ENCODE peak calls at places on chromosomes 2 and 18, in seven cellular contexts. B is astrocyte, D is fibroblast of lung, N is neural progenitor cell, J is fibroblast of pulmonary artery, O is IMR-90, G is cardiac muscle cell. F is an unnamed sample.

GRCh38 chr2:15890936-15891905 is 49.1 kb upstream of the MYCN start:
- DNase-seq in B (no peak), D (peak), N (peak), J (peak), O (no peak), G (peak), F (no peak)

GRCh38 chr2:234691968-234692955 is 195.4 kb upstream of the ARL4C start:
- DNase-seq in B (no peak), D (no peak), N (no peak), J (no peak), O (no peak), G (no peak), F (no peak)

GRCh38 chr2:81624825-81625224 is 1320.3 kb upstream of the LRRTM1 start:
- DNase-seq in B (no peak), D (no peak), N (no peak), J (no peak), O (no peak), G (no peak), F (no peak)

GRCh38 chr2:207137922-207138321 is 27.8 kb downstream of the KLF7 start:
- DNase-seq in B (no peak), D (no peak), N (no peak), J (no peak), O (no peak), G (no peak), F (no peak)

GRCh38 chr2:181683518-181684453 is 3.5 kb upstream of the NEUROD1 start:
- DNase-seq in B (peak), D (peak), N (peak), J (peak), O (peak), G (peak), F (no peak)

GRCh38 chr18:49024408-49024807 is 73.6 kb upstream of the SMAD7 start:
- DNase-seq in B (no peak), D (no peak), N (no peak), J (no peak), O (no peak), G (no peak), F (no peak)

GRCh38 chr2:150531626-150532419 is 44.4 kb upstream of the RND3 start:
- DNase-seq in B (no peak), D (no peak), N (no peak), J (no peak), O (peak), G (no peak), F (no peak)

GRCh38 chr2:218607436-218608115 is at the start of gene PLCD4:
- DNase-seq in B (peak), D (peak), N (peak), J (peak), O (peak), G (peak), F (peak)

GRCh38 chr2:176471949-176472348 is 202.7 kb downstream of the MTX2 start:
- DNase-seq in B (no peak), D (no peak), N (no peak), J (no peak), O (no peak), G (no peak), F (no peak)

GRCh38 chr2:170696006-170696405 is 19.1 kb upstream of the SP5 start:
- DNase-seq in B (no peak), D (no peak), N (no peak), J (no peak), O (no peak), G (peak), F (no peak)

GRCh38 chr2:237961637-237962036 is 5.2 kb upstream of the UBE2F start:
- DNase-seq in B (no peak), D (no peak), N (no peak), J (no peak), O (no peak), G (no peak), F (no peak)

GRCh38 chr2:236578411-236578846 is 8.8 kb downstream of the ACKR3 start:
- DNase-seq in B (no peak), D (no peak), N (no peak), J (no peak), O (no peak), G (no peak), F (no peak)

GRCh38 chr2:120430957-120431356 is 85.0 kb downstream of the INHBB start:
- DNase-seq in B (no peak), D (no peak), N (no peak), J (no peak), O (no peak), G (no peak), F (no peak)

GRCh38 chr18:3447035-3447894 is 2.7 kb upstream of the TGIF1 start:
- DNase-seq in B (peak), D (peak), N (peak), J (peak), O (peak), G (no peak), F (peak)

GRCh38 chr2:141316606-141317005 is 814.2 kb downstream of the LRP1B start:
- DNase-seq in B (no peak), D (peak), N (no peak), J (no peak), O (no peak), G (no peak), F (no peak)

GRCh38 chr2:54429811-54430600 is 26.1 kb upstream of the SPTBN1 start:
- DNase-seq in B (no peak), D (no peak), N (no peak), J (no peak), O (no peak), G (no peak), F (no peak)

GRCh38 chr18:59488899-59489298 is 129.8 kb upstream of the LMAN1 start:
- DNase-seq in B (no peak), D (no peak), N (no peak), J (no peak), O (no peak), G (no peak), F (no peak)

GRCh38 chr2:197668296-197668695 is 7.1 kb downstream of the RFTN2 start:
- DNase-seq in B (no peak), D (no peak), N (no peak), J (no peak), O (no peak), G (no peak), F (no peak)

GRCh38 chr2:232697807-232698110 is 628 bp downstream of the GIGYF2 start:
- DNase-seq in B (no peak), D (no peak), N (no peak), J (no peak), O (no peak), G (no peak), F (no peak)

GRCh38 chr2:96816127-96816835 is at the start of gene CNNM3:
- DNase-seq in B (peak), D (peak), N (peak), J (peak), O (peak), G (peak), F (peak)

GRCh38 chr18:21305621-21306020 is 63.6 kb downstream of the GREB1L start:
- DNase-seq in B (no peak), D (no peak), N (no peak), J (no peak), O (no peak), G (no peak), F (no peak)

GRCh38 chr2:96393989-96394761 is 58.6 kb downstream of the NCAPH start:
- DNase-seq in B (no peak), D (no peak), N (no peak), J (no peak), O (no peak), G (no peak), F (no peak)

GRCh38 chr2:42971947-42972736 is 179.8 kb upstream of the HAAO start:
- DNase-seq in B (no peak), D (peak), N (no peak), J (no peak), O (peak), G (no peak), F (peak)

GRCh38 chr2:42967959-42968674 is 175.7 kb upstream of the HAAO start:
- DNase-seq in B (peak), D (peak), N (no peak), J (peak), O (peak), G (no peak), F (peak)

GRCh38 chr2:42970151-42970550 is 177.8 kb upstream of the HAAO start:
- DNase-seq in B (no peak), D (peak), N (no peak), J (no peak), O (peak), G (no peak), F (no peak)

GRCh38 chr2:42971381-42971780 is 179.0 kb upstream of the HAAO start:
- DNase-seq in B (no peak), D (no peak), N (no peak), J (no peak), O (no peak), G (no peak), F (no peak)

DNA sequence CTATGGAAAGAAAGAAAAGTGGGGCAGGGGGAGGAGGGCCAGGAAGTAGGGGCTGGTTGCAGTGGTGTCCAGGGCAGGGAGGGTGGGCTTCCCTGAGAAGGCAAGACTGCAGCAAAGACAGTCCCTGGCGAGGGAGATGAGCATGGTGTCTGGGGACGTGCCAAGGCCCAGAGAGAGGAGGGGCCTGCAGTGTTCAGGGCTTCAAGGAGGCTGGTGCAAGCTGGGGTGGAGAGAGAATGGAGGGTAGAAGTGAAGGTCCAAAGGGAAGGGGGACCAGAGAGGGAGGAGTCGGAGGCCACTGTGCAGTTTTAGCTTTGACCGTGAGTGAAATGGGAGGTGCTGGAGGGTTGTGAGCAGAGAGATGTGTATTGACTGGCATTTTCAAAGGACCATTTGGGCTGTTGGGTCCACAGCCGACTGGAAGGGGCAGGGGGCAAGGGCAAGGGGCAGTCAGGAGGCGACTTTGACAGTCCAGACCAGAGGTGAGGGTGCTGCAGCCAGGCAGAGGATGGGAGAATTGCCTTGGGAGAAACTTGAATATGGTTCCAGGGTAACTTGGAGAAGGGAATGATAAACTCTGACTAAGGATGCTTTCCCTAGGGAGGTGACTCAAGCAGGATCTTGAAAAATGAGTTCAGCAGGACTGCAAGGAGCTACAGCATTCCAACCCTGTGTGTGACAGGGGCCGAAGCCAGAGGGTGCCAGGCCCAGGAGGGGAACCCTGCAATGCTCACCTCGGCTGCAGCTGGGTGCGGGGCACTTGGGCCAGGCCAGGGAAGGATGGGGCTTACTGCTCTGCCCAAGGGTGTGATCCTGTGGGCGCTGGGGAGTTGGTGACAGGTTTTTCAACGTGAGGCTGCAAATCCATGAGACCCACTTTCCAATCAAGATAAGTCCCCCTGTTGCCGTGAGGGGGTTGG is 177.1 kb upstream of the HAAO start:
- DNase-seq in B (peak), D (peak), N (no peak), J (peak), O (peak), G (no peak), F (peak)
- H3K4me3 ChIP-seq in B (no peak), D (no peak), N (no peak), J (no peak), O (no peak), G (no peak), F (no peak)

DNA sequence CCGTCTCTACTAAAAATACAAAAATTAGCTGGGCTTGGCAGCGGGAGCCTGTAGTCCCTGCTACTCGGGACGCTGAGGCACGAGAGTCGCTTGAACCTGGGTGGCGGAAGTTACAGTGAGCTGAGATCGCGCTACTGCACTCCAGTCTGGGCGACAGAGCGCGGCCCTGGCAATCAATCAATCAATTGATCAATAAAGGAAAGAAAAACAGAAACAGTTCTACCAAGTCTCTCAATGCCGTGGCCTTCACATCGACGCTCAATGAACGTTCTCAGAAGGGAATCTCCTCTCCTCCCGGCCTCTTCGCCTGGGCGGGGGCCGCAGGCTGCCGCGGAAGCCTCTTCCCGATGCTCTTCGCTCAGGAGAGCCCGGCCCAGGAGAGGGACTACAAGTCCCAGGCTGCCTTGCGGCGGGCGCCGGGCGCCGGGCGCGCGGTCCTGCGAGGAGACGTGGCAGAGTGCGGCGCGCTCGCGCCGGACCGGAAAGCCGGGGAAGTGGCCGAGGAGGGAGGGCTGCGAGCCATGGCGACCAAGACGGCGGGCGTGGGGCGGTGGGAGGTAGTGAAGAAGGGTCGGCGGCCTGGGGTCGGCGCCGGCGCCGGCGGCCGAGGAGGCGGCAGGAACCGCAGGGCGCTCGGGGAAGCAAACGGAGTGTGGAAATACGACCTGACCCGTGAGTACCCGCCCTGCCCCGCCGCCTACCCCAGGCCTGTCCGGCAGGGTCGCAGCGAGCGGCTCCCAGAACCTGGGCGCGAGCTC is at the start of gene TMEM214:
- DNase-seq in B (peak), D (peak), N (peak), J (peak), O (peak), G (peak), F (peak)
- TF ChIP-seq CTCF in B (no peak), D (no peak), N (peak), J (no peak), O (no peak), G (no peak), F (no peak)

GRCh38 chr2:17475285-17475684 is 43.0 kb downstream of the RAD51AP2 start:
- DNase-seq in B (no peak), D (peak), N (no peak), J (peak), O (no peak), G (no peak), F (no peak)

GRCh38 chr2:17476060-17476459 is 42.2 kb downstream of the RAD51AP2 start:
- DNase-seq in B (no peak), D (peak), N (no peak), J (no peak), O (no peak), G (no peak), F (peak)

GRCh38 chr2:17471979-17472378 is 46.3 kb downstream of the RAD51AP2 start:
- DNase-seq in B (no peak), D (no peak), N (no peak), J (no peak), O (no peak), G (no peak), F (no peak)

GRCh38 chr2:17476820-17477219 is 41.4 kb downstream of the RAD51AP2 start:
- DNase-seq in B (no peak), D (peak), N (no peak), J (no peak), O (no peak), G (no peak), F (peak)

GRCh38 chr2:17470855-17471641 is 47.2 kb downstream of the RAD51AP2 start:
- DNase-seq in B (peak), D (peak), N (peak), J (peak), O (peak), G (peak), F (peak)
- H3K4me3 ChIP-seq in B (peak), D (peak), N (no peak), J (no peak), O (no peak), G (no peak), F (peak)

GRCh38 chr2:21358971-21359370 is 235.2 kb downstream of the TDRD15 start:
- DNase-seq in B (no peak), D (no peak), N (no peak), J (no peak), O (peak), G (no peak), F (no peak)

GRCh38 chr2:21367421-21367820 is 243.7 kb downstream of the TDRD15 start:
- DNase-seq in B (no peak), D (peak), N (no peak), J (no peak), O (peak), G (no peak), F (no peak)

GRCh38 chr2:21361406-21361805 is 237.6 kb downstream of the TDRD15 start:
- DNase-seq in B (no peak), D (no peak), N (no peak), J (no peak), O (no peak), G (no peak), F (no peak)

GRCh38 chr2:21362101-21362500 is 238.3 kb downstream of the TDRD15 start:
- DNase-seq in B (no peak), D (no peak), N (no peak), J (no peak), O (no peak), G (no peak), F (no peak)

GRCh38 chr2:21363364-21363763 is 239.6 kb downstream of the TDRD15 start:
- DNase-seq in B (no peak), D (no peak), N (no peak), J (no peak), O (no peak), G (no peak), F (no peak)
- TF ChIP-seq CTCF in B (no peak), D (no peak), N (peak), J (no peak), O (no peak), G (no peak), F (no peak)

DNA sequence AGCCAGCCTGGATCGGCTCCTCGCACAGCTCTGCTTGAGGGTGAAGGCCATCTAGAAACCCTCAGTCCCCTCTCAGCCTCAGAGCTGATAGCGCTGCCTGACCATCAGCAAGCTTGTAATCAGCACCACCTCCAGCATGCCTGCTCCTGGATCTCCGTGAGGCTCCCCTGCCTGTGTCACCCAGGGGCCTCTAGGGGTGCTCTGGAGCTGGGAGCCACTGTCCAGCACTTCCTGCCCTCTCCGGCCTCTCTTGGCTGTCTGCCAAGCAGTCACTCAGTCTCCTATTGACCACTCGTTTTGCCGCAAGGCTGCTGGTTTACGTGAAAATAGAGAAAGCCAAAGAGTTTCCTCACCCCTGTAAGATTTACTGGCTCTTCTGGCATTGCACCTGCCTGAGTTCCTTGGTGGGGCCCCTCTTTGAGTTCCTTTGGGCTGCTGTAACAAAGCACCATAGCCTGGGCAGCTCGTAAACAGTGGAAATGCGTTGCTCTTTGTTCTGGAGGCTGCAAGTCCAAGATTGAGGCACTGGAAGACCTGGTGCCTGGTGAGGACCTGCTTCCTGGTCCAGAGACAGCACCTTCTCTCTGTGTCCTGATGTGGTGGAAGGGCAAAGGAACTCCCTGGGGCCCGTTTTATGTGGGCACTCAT is 17.9 kb downstream of the CAPN10 start:
- DNase-seq in B (no peak), D (peak), N (peak), J (peak), O (peak), G (peak), F (peak)
- H3K4me3 ChIP-seq in B (no peak), D (no peak), N (no peak), J (no peak), O (no peak), G (no peak), F (no peak)

GRCh38 chr2:27217173-27218121 is at the start of gene CAD:
- DNase-seq in B (peak), D (peak), N (peak), J (peak), O (peak), G (peak), F (peak)
- TF ChIP-seq CTCF in B (no peak), D (no peak), N (peak), J (no peak), O (peak), G (peak), F (peak)

DNA sequence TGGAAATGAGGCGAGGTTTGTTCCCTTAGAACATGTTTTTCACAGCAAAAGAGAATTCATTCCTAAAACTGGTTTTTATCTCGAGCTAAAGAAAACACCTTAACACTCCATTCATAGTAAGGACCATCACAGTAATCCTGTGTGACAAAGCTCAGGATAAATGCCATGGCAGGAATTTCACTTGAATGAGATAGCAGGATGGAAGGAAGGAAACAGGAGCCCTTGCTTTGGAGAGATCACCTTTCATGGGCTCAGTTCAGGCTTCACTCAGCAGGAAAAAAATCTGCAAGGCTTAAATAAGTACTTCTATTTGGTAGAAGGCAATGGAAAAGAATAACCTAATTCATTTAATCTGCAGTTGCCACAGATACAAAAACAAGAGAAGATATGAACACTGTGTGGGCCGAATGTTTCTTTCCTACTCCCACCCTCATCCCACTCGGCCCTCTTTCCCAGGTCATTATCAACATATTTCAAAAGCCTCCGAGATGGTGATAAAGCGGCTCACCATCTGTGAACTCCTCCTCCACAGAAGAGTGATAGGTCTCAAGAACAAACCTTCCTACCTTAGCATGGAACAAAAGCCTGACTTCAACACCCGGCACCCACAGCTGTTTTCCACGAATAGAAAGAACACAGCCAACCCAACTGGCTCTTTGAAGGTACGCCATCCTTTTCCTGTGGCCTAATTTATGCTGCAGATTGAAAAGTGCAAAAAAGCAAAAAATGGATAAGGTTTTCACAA is 28.9 kb downstream of the BCL2 start:
- DNase-seq in B (no peak), D (no peak), N (peak), J (no peak), O (no peak), G (peak), F (no peak)
- H3K4me3 ChIP-seq in B (no peak), D (no peak), N (no peak), J (no peak), O (no peak), G (no peak), F (no peak)

GRCh38 chr2:3627500-3628100 is 30.4 kb upstream of the ALLC start:
- DNase-seq in B (no peak), D (no peak), N (no peak), J (no peak), O (no peak), G (no peak), F (no peak)

GRCh38 chr2:3628241-3628679 is 29.7 kb upstream of the ALLC start:
- DNase-seq in B (no peak), D (no peak), N (no peak), J (no peak), O (no peak), G (no peak), F (no peak)

GRCh38 chr2:3625186-3625585 is 30.3 kb downstream of the COLEC11 start:
- DNase-seq in B (no peak), D (no peak), N (no peak), J (no peak), O (no peak), G (no peak), F (no peak)

GRCh38 chr2:3626817-3627499 is 31.0 kb upstream of the ALLC start:
- DNase-seq in B (no peak), D (no peak), N (no peak), J (no peak), O (no peak), G (no peak), F (no peak)

GRCh38 chr2:3626118-3626816 is 31.4 kb downstream of the COLEC11 start:
- DNase-seq in B (no peak), D (no peak), N (no peak), J (peak), O (peak), G (peak), F (peak)
- TF ChIP-seq CTCF in B (no peak), D (no peak), N (no peak), J (no peak), O (no peak), G (no peak), F (no peak)

F was measured in fibroblast of villous mesenchyme.